ENCODE peak calls at places on chromosomes 16 and 17, in five cellular contexts. L is cardiac muscle cell, V is neural progenitor cell, R is right lobe of liver, P is lower lobe of right lung. J is an unnamed sample.

GRCh38 chr16:88799569-88800276 is 3.9 kb upstream of the CDT1 start:
- DNase-seq in L (peak; percentile 36), V (no peak), R (no peak), P (no peak), J (no peak)

GRCh38 chr17:50665838-50666237 is 31.2 kb downstream of the ABCC3 start:
- DNase-seq in L (no peak), V (no peak), R (no peak), P (no peak), J (no peak)

GRCh38 chr17:59842901-59843652 is 49.7 kb downstream of the TUBD1 start:
- DNase-seq in L (peak; percentile 97), V (no peak), R (no peak), P (peak; percentile 56), J (no peak)

GRCh38 chr17:36888236-36888957 is 48.9 kb upstream of the LHX1 start:
- DNase-seq in L (no peak), V (peak; percentile 29), R (no peak), P (no peak), J (no peak)

GRCh38 chr17:80725532-80725931 is 180.9 kb downstream of the RPTOR start:
- DNase-seq in L (peak; percentile 9), V (no peak), R (no peak), P (no peak), J (no peak)

GRCh38 chr17:43702636-43703035 is 40.9 kb upstream of the MEOX1 start:
- DNase-seq in L (no peak), V (no peak), R (no peak), P (no peak), J (peak; percentile 89)

GRCh38 chr16:24125199-24125598 is 130.9 kb upstream of the CACNG3 start:
- DNase-seq in L (no peak), V (peak; percentile 67), R (no peak), P (no peak), J (peak; percentile 21)

GRCh38 chr17:67647482-67647881 is 70.3 kb upstream of the NOL11 start:
- DNase-seq in L (no peak), V (no peak), R (no peak), P (no peak), J (no peak)

GRCh38 chr17:18236494-18236893 is 11.1 kb downstream of the LLGL1 start:
- DNase-seq in L (no peak), V (no peak), R (no peak), P (no peak), J (no peak)

GRCh38 chr17:4327638-4328037 is 38.8 kb downstream of the UBE2G1 start:
- DNase-seq in L (no peak), V (no peak), R (no peak), P (no peak), J (no peak)

DNA sequence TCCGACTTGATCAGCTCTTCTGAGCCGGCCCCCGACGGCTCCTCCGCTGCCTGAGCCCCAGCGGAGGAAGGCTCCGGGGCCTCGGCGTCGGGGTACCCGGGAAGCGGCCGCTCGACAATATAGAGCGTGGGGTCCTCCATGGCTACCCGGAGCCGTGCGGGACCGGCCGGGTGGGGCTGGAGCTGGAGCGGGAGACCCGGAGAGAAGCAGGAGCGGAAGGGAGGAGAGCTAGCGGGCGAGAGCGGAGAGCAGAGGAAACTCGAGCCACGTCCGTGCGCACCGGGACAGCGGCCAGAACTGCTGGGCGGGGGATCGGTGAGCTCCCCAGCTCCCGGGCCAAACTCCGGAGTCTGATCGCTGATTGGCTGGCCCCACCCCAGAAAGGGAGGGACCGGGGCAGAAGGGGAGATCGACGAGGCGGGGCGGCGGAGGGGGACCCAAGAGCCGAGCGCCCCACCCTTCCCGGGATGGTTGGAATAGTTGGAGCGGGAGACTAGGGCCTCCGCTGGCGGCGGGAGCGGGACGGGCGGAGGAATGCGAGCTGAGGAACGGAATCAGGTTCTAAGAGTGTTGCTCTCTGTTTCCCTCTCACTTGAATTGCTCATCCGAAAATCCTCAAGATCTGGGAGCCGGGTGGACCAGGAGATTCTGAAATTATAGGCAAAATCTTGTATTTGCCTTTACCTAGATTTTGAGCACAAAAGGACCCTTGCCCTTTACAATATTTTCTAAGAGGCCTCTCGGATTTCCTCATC is at the start of gene CAVIN1:
- DNase-seq in L (peak; percentile 99), V (peak; percentile 98), R (peak; percentile 96), P (peak; percentile 95), J (peak; percentile 99)
- H3K4me3 ChIP-seq in L (peak within 1 kb of the TSS; percentile 52), V (peak within 1 kb of the TSS; percentile 65), R (peak within 1 kb of the TSS; percentile 55), P (peak within 1 kb of the TSS; percentile 94), J (peak within 1 kb of the TSS; percentile 63)

GRCh38 chr17:7294614-7295153 is at the start of gene YBX2:
- DNase-seq in L (peak; percentile 25), V (peak; percentile 95), R (peak; percentile 88), P (peak; percentile 69), J (peak; percentile 100)
- H3K4me3 ChIP-seq in L (peak within 1 kb of the TSS; percentile 38), V (peak within 1 kb of the TSS; percentile 45), R (peak within 1 kb of the TSS; percentile 21), P (peak within 1 kb of the TSS; percentile 47), J (peak within 1 kb of the TSS; percentile 53)

DNA sequence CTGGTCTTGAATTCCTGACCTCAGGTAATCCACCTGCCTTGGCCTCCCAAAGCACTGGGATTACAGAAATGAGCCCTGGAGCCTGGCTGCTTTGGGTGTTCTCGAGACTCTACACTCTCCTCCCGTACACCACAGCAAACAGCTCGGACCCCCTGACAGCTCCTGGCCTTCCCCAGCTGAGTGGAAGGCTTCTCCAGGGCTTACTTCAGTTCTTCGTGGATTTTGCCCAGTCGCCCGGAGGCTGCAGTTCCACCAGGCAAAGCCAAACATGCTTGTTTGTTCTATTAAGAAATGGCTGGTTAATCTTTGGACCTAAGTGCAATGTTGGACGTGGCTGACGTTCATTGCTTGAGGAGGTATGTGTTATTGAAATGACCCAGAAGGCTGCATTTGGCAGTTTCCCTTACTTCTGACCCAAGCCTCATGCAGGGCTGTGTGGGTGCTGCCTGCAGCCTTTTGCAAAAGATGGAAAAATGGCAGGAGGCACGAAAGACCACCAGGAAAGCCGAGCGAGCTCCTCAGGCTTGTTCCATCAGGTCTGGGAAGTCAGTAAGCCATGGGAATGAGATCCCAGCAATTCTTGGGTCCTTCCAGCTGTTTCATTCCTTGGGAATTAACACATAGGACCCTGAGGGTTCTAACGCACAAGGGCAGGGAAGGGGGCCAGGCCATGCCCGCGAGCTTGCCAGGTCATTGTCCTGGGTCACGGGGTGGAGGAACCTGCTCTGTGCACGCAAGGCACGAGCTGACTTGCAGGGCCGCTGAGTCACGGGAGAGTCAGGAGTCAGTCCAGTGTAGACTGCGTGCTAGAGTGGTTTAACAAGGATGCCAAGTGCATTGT is 23.9 kb upstream of the KLHDC4 start:
- DNase-seq in L (peak; percentile 33), V (no peak), R (peak; percentile 88), P (no peak), J (peak; percentile 21)
- H3K4me3 ChIP-seq in L (no peak overlapping the region), V (no peak overlapping the region), R (peak overlapping the region; percentile 23), P (no peak overlapping the region), J (no peak overlapping the region)

DNA sequence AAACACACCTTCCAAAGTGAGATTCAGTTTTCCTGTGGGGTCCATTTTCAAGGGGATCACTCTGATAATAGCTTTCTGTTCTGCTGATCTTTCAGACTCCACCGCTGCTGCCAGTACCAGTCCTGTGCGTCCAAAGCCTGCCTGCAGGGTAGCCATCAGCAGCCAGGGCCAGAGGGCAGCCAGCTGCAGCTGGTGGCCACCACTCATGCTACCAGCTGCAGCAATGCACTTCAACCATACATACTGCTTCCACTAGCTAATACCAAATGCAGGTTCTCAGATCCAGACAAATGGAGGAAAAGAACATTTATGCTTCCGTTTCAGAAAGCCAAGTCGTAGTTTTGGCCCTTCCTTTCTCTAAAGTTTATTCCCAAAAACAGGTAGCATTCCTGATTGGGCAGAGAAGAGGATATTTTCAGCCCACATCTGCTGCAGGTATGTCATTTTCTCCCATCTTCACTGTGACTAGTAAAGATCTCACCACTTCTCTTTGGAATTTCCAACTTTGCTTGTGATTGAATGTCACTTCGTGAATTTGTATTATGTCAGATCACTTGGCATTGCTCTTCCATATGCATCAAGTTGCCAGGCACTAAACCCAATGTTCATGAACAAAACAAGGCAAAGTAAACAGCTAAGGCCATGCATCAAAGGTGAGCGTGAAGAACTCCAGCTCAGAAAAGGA is 1.8 kb downstream of the RNF43 start:
- DNase-seq in L (no peak), V (peak; percentile 52), R (peak; percentile 77), P (peak; percentile 54), J (peak; percentile 13)
- H3K4me3 ChIP-seq in L (peak overlapping the region; percentile 51), V (no peak overlapping the region), R (peak overlapping the region; percentile 59), P (peak overlapping the region; percentile 48), J (no peak overlapping the region)

GRCh38 chr16:4239020-4239419 is 2.9 kb downstream of the SRL start:
- DNase-seq in L (no peak), V (no peak), R (no peak), P (no peak), J (peak; percentile 22)
- H3K4me3 ChIP-seq in L (no peak overlapping the region), V (no peak overlapping the region), R (peak overlapping the region; percentile 2), P (peak overlapping the region; percentile 41), J (no peak overlapping the region)

GRCh38 chr17:44995602-44996001 is 27.5 kb upstream of the C1QL1 start:
- DNase-seq in L (no peak), V (no peak), R (no peak), P (no peak), J (no peak)
- H3K4me3 ChIP-seq in L (no peak overlapping the region), V (no peak overlapping the region), R (no peak overlapping the region), P (no peak overlapping the region), J (no peak overlapping the region)

GRCh38 chr16:68972720-68973119 is 129.4 kb downstream of the TANGO6 start:
- DNase-seq in L (peak; percentile 79), V (peak; percentile 73), R (no peak), P (no peak), J (peak; percentile 62)
- H3K4me3 ChIP-seq in L (no peak overlapping the region), V (peak overlapping the region; percentile 23), R (no peak overlapping the region), P (no peak overlapping the region), J (no peak overlapping the region)